ENCODE peak calls at places on chromosomes 7 and 10, in four cellular contexts. One of them, this sample, is unnamed.

GRCh38 chr10:4748726-4749443 is 77.1 kb upstream of the AKR1E2 start:
- DNase-seq in GM12878: no peak
- DNase-seq in HepG2: no peak
- DNase-seq in K562: no peak
- DNase-seq in this sample: no peak

GRCh38 chr10:127150136-127150535 is 46.3 kb downstream of the INSYN2A start:
- DNase-seq in K562: no peak
- DNase-seq in GM12878: no peak
- DNase-seq in HepG2: no peak
- DNase-seq in this sample: no peak

GRCh38 chr10:1530871-1531517 is 206.3 kb downstream of the ADARB2 start:
- DNase-seq in K562: no peak
- DNase-seq in GM12878: no peak
- DNase-seq in HepG2: no peak
- DNase-seq in this sample: no peak

GRCh38 chr10:69096045-69096444 is 8.1 kb downstream of the SRGN start:
- DNase-seq in HepG2: no peak
- DNase-seq in GM12878: no peak
- DNase-seq in K562: no peak
- DNase-seq in this sample: no peak

GRCh38 chr10:109892885-109893284 is 30.4 kb downstream of the XPNPEP1 start:
- DNase-seq in HepG2: no peak
- DNase-seq in GM12878: no peak
- DNase-seq in K562: no peak
- DNase-seq in this sample: no peak

GRCh38 chr10:72353963-72354355 is 760 bp downstream of the DNAJB12 start:
- DNase-seq in K562: peak
- DNase-seq in GM12878: no peak
- DNase-seq in HepG2: no peak
- DNase-seq in this sample: peak

GRCh38 chr10:102115775-102116174 is 4.4 kb downstream of the LDB1 start:
- DNase-seq in GM12878: no peak
- DNase-seq in K562: no peak
- DNase-seq in HepG2: no peak
- DNase-seq in this sample: no peak

GRCh38 chr10:93406367-93407145 is 75.6 kb downstream of the MYOF start:
- DNase-seq in HepG2: no peak
- DNase-seq in K562: no peak
- DNase-seq in GM12878: no peak
- DNase-seq in this sample: no peak

GRCh38 chr10:3699896-3700295 is 85.1 kb downstream of the KLF6 start:
- DNase-seq in K562: no peak
- DNase-seq in GM12878: no peak
- DNase-seq in HepG2: no peak
- DNase-seq in this sample: no peak

GRCh38 chr7:82330706-82331220 is 112.8 kb downstream of the CACNA2D1 start:
- DNase-seq in HepG2: no peak
- DNase-seq in GM12878: no peak
- DNase-seq in K562: no peak
- DNase-seq in this sample: no peak

GRCh38 chr10:77163670-77164348 is 473.8 kb downstream of the KCNMA1 start:
- DNase-seq in GM12878: no peak
- DNase-seq in K562: no peak
- DNase-seq in HepG2: peak
- DNase-seq in this sample: peak

GRCh38 chr7:138837627-138838026 is 39.6 kb upstream of the ATP6V0A4 start:
- DNase-seq in K562: no peak
- DNase-seq in HepG2: no peak
- DNase-seq in GM12878: no peak
- DNase-seq in this sample: no peak

GRCh38 chr10:90742189-90742588 is 115.7 kb downstream of the HTR7 start:
- DNase-seq in K562: no peak
- DNase-seq in GM12878: no peak
- DNase-seq in HepG2: no peak
- DNase-seq in this sample: no peak

GRCh38 chr10:5530846-5531557 is 6.2 kb downstream of the CALML3 start:
- DNase-seq in HepG2: no peak
- DNase-seq in GM12878: no peak
- DNase-seq in K562: no peak
- DNase-seq in this sample: no peak

GRCh38 chr10:62073429-62073828 is 171.9 kb downstream of the ARID5B start:
- DNase-seq in GM12878: no peak
- DNase-seq in K562: no peak
- DNase-seq in HepG2: no peak
- DNase-seq in this sample: no peak

GRCh38 chr10:24465124-24465874 is 256.4 kb downstream of the KIAA1217 start:
- DNase-seq in K562: no peak
- DNase-seq in GM12878: no peak
- DNase-seq in HepG2: no peak
- DNase-seq in this sample: no peak

GRCh38 chr7:156578578-156578940 is 62.0 kb upstream of the RNF32 start:
- DNase-seq in K562: no peak
- DNase-seq in GM12878: no peak
- DNase-seq in HepG2: no peak
- DNase-seq in this sample: no peak

GRCh38 chr7:4698707-4699275 is 16.7 kb downstream of the FOXK1 start:
- DNase-seq in GM12878: no peak
- DNase-seq in K562: no peak
- DNase-seq in HepG2: no peak
- DNase-seq in this sample: no peak

GRCh38 chr7:55100172-55100961 is 81.5 kb downstream of the EGFR start:
- DNase-seq in GM12878: no peak
- DNase-seq in K562: no peak
- DNase-seq in HepG2: no peak
- DNase-seq in this sample: no peak

GRCh38 chr10:132248455-132249231 is 59.1 kb downstream of the STK32C start:
- DNase-seq in K562: peak
- DNase-seq in GM12878: no peak
- DNase-seq in HepG2: no peak
- DNase-seq in this sample: peak

GRCh38 chr7:127874049-127874636 is 157.1 kb downstream of the LRRC4 start:
- DNase-seq in K562: no peak
- DNase-seq in HepG2: no peak
- DNase-seq in GM12878: no peak
- DNase-seq in this sample: no peak

GRCh38 chr10:33732176-33733025 is 397.9 kb upstream of the NRP1 start:
- DNase-seq in GM12878: no peak
- DNase-seq in K562: no peak
- DNase-seq in HepG2: no peak
- DNase-seq in this sample: no peak

GRCh38 chr10:810351-810846 is 120.9 kb upstream of the DIP2C start:
- DNase-seq in HepG2: no peak
- DNase-seq in GM12878: no peak
- DNase-seq in K562: no peak
- DNase-seq in this sample: no peak

GRCh38 chr7:43535810-43536585 is 46.9 kb upstream of the STK17A start:
- DNase-seq in HepG2: no peak
- DNase-seq in GM12878: no peak
- DNase-seq in K562: no peak
- DNase-seq in this sample: no peak

GRCh38 chr7:47371733-47372368 is 210.1 kb downstream of the TNS3 start:
- DNase-seq in HepG2: no peak
- DNase-seq in GM12878: no peak
- DNase-seq in K562: peak
- DNase-seq in this sample: peak

GRCh38 chr7:99839560-99840011 is 11.8 kb downstream of the CYP3A43 start:
- DNase-seq in GM12878: no peak
- DNase-seq in K562: no peak
- DNase-seq in HepG2: no peak
- DNase-seq in this sample: no peak

GRCh38 chr7:74503061-74503460 is 49.4 kb downstream of the GTF2IRD1 start:
- DNase-seq in HepG2: no peak
- DNase-seq in GM12878: no peak
- DNase-seq in K562: no peak
- DNase-seq in this sample: no peak
- TF ChIP-seq RFX5 in HepG2: no peak
- TF ChIP-seq RFX5 in GM12878: no peak
- TF ChIP-seq RFX5 in K562: no peak
- TF ChIP-seq RFX5 in this sample: no peak

GRCh38 chr7:77691892-77692491 is 4.3 kb upstream of the RSBN1L start:
- DNase-seq in K562: no peak
- DNase-seq in GM12878: no peak
- DNase-seq in HepG2: peak
- DNase-seq in this sample: no peak
- TF ChIP-seq ESRRA in K562: no peak
- TF ChIP-seq ESRRA in GM12878: no peak
- TF ChIP-seq ESRRA in HepG2: no peak
- TF ChIP-seq ESRRA in this sample: no peak

GRCh38 chr7:103706805-103707204 is 260.8 kb upstream of the SLC26A5 start:
- DNase-seq in K562: no peak
- DNase-seq in GM12878: no peak
- DNase-seq in HepG2: no peak
- DNase-seq in this sample: no peak
- TF ChIP-seq RFX5 in K562: no peak
- TF ChIP-seq RFX5 in GM12878: no peak
- TF ChIP-seq RFX5 in HepG2: no peak
- TF ChIP-seq RFX5 in this sample: no peak

GRCh38 chr7:22445140-22445722 is 54.8 kb downstream of the STEAP1B start:
- DNase-seq in HepG2: no peak
- DNase-seq in GM12878: no peak
- DNase-seq in K562: no peak
- DNase-seq in this sample: no peak
- TF ChIP-seq ESRRA in HepG2: no peak
- TF ChIP-seq ESRRA in GM12878: no peak
- TF ChIP-seq ESRRA in K562: no peak
- TF ChIP-seq ESRRA in this sample: no peak